ENCODE peak calls at places on chromosomes 16 and 17, in seven cellular contexts. S, T, H, M, B, C and L are unnamed samples.

GRCh38 chr16:1871974-1872635 is at the start of gene MEIOB:
- DNase-seq in S (no peak), T (no peak), H (no peak), M (peak; percentile 44), B (peak; percentile 94), C (peak; percentile 87), L (no peak)

GRCh38 chr16:27127293-27127692 is 60.6 kb downstream of the C16orf82 start:
- DNase-seq in S (no peak), T (no peak), H (no peak), M (no peak), B (no peak), C (no peak), L (no peak)

GRCh38 chr16:31331141-31331764 is 23.7 kb upstream of the ITGAX start:
- DNase-seq in S (no peak), T (no peak), H (no peak), M (no peak), B (peak; percentile 67), C (peak; percentile 72), L (no peak)

GRCh38 chr16:28845173-28846079 is 722 bp downstream of the TUFM start:
- DNase-seq in S (peak; percentile 53), T (peak; percentile 65), H (peak; percentile 62), M (peak; percentile 69), B (peak; percentile 61), C (peak; percentile 32), L (peak; percentile 66)

GRCh38 chr16:56289862-56290261 is 98.6 kb downstream of the GNAO1 start:
- DNase-seq in S (no peak), T (no peak), H (no peak), M (no peak), B (no peak), C (peak; percentile 30), L (no peak)

GRCh38 chr16:72094266-72094610 is 591 bp downstream of the DHX38 start:
- DNase-seq in S (no peak), T (peak; percentile 30), H (peak; percentile 4), M (peak; percentile 35), B (peak; percentile 40), C (peak; percentile 62), L (peak; percentile 21)

GRCh38 chr17:2057714-2058520 is 3.0 kb downstream of the HIC1 start:
- DNase-seq in S (no peak), T (no peak), H (no peak), M (no peak), B (peak; percentile 51), C (no peak), L (no peak)

GRCh38 chr16:14559809-14560227 is 70.2 kb downstream of the PARN start:
- DNase-seq in S (no peak), T (no peak), H (no peak), M (no peak), B (no peak), C (no peak), L (no peak)

GRCh38 chr16:81632392-81633146 is 146.5 kb upstream of the PLCG2 start:
- DNase-seq in S (peak; percentile 93), T (no peak), H (peak; percentile 85), M (peak; percentile 62), B (no peak), C (no peak), L (no peak)

GRCh38 chr17:48441231-48441711 is 11.3 kb upstream of the SKAP1 start:
- DNase-seq in S (no peak), T (peak; percentile 95), H (no peak), M (no peak), B (no peak), C (no peak), L (peak; percentile 97)

GRCh38 chr16:24525970-24526559 is 13.3 kb upstream of the RBBP6 start:
- DNase-seq in S (no peak), T (no peak), H (peak; percentile 96), M (peak; percentile 50), B (no peak), C (no peak), L (no peak)

GRCh38 chr16:88200896-88201185 is 181.9 kb upstream of the ZNF469 start:
- DNase-seq in S (no peak), T (no peak), H (no peak), M (no peak), B (no peak), C (no peak), L (no peak)

GRCh38 chr17:64657610-64658125 is 4.4 kb downstream of the SMURF2 start:
- DNase-seq in S (no peak), T (no peak), H (no peak), M (no peak), B (no peak), C (no peak), L (no peak)

GRCh38 chr16:16027728-16028310 is 78.4 kb downstream of the ABCC1 start:
- DNase-seq in S (no peak), T (no peak), H (no peak), M (no peak), B (no peak), C (peak; percentile 79), L (no peak)

GRCh38 chr17:77884019-77884418 is 74.5 kb upstream of the TNRC6C start:
- DNase-seq in S (no peak), T (peak; percentile 46), H (no peak), M (peak; percentile 63), B (peak; percentile 78), C (peak; percentile 90), L (no peak)

GRCh38 chr16:70750893-70751467 is 50.0 kb downstream of the VAC14 start:
- DNase-seq in S (no peak), T (no peak), H (no peak), M (no peak), B (no peak), C (no peak), L (no peak)

GRCh38 chr17:32732900-32733299 is 144.0 kb downstream of the MYO1D start:
- DNase-seq in S (no peak), T (no peak), H (no peak), M (no peak), B (no peak), C (no peak), L (no peak)

GRCh38 chr17:72338847-72339790 is 218.3 kb downstream of the SOX9 start:
- DNase-seq in S (peak; percentile 91), T (no peak), H (peak; percentile 97), M (peak; percentile 71), B (no peak), C (no peak), L (no peak)

GRCh38 chr16:84029297-84030096 is 13.1 kb downstream of the SLC38A8 start:
- DNase-seq in S (no peak), T (no peak), H (no peak), M (no peak), B (no peak), C (no peak), L (no peak)

GRCh38 chr16:84034516-84034915 is 8.1 kb downstream of the SLC38A8 start:
- DNase-seq in S (no peak), T (no peak), H (no peak), M (no peak), B (no peak), C (no peak), L (no peak)

GRCh38 chr16:84033251-84034195 is 9.1 kb downstream of the SLC38A8 start:
- DNase-seq in S (no peak), T (no peak), H (no peak), M (no peak), B (no peak), C (no peak), L (no peak)

GRCh38 chr16:84031556-84031955 is 11.0 kb downstream of the SLC38A8 start:
- DNase-seq in S (no peak), T (no peak), H (no peak), M (no peak), B (no peak), C (no peak), L (no peak)

DNA sequence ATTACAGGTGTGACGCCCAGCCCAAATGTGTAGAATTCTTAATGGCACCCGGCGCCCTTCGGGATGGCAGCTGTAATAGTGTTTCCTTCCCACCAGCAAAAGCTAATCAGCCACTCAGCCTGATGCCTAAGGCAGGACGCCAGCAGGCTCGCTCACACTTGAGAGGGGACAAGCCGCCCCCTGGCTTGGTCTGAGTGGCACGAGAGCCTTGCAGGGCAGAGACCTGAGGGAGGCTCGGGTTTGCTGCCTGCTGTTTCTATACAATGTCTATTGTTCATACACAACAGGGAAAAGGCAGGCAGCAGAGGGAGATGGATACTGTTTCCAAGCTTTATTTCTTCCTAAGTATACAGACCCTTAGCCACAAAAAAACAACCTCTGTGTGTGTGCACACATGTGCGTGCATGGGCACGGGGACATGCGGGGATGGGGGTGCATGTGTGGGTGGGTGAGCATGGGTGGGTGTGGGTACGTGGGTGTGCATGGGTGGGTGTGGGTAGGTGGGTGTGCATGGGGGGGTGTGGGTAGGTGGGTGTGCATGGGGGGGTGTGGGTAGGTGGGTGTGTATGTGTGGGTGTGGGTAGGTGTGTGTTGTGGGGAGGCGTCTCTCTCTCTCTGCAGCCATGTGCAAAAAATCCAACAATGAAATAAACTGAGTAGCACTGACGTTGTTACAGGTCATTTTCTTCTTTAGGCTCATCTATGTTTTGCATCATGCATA is 10.0 kb downstream of the SLC38A8 start:
- DNase-seq in S (no peak), T (no peak), H (no peak), M (no peak), B (no peak), C (peak; percentile 89), L (no peak)
- H3K4me1 ChIP-seq in S (no peaks in the 10 kb centered on the region), T (no peaks in the 10 kb centered on the region), H (no peaks in the 10 kb centered on the region), M (no peaks in the 10 kb centered on the region), B (no peaks in the 10 kb centered on the region), C (peaks cover 20% of the 10 kb centered on the region), L (no peaks in the 10 kb centered on the region)

DNA sequence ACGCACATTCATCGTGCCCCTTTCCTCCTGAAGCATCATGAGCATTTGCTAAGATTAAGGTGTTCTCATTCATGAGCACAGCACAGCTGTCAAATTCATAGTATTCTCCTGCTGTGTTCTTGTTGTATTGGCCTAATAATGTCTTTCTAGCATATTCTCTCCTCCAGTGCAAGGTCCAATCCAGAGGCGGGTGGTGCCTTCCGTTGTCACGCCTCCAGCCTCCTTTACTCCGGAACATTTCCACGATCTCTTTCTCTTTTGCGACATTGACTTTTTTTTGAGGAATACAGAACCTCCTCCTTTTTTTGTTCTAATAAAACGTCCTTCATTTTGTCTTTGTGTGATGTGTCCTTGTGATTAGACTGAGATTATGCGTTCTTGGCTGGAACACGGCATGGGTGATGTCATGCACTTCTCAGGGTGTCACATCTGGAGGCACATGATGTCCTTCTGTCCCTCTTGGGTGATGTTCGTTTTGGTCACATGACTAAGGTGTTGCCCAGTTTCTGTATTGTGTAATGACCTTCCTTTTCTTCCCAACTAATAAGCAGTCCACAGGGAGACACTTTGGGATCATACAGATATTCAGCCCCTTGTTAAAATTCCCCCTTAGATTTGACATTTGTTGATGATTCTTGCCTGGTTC is 66.3 kb downstream of the CLEC16A start:
- DNase-seq in S (no peak), T (no peak), H (no peak), M (no peak), B (no peak), C (no peak), L (no peak)
- TF ChIP-seq EZH2phosphoT487 in S (no peak), T (no peak), H (no peak), M (no peak), B (no peak), C (no peak), L (no peak)

DNA sequence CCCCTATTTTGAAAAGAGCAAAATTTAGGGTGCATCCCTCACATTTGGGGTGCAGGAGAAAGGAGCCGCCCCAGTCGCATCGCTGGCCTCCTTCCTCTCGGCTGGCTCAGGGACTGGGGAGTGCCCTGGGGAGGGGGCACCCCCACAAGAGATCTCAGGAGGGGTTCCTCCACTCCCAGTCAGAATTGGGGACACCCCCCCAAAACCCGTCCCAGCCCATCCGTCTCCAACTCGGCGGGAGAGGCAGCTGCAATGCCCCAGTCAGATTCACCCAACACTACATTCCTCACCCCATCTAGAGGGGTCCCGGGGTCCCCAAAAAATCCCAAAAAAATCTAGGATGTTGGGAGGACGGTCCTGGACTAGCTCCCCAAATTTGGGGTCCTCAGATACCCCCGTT is 3.4 kb upstream of the BCL6B start:
- DNase-seq in S (no peak), T (no peak), H (no peak), M (no peak), B (no peak), C (no peak), L (no peak)
- H3K4me1 ChIP-seq in S (peaks cover 10% of the 10 kb centered on the region), T (peaks cover 21% of the 10 kb centered on the region), H (peaks cover 19% of the 10 kb centered on the region), M (peaks cover 15% of the 10 kb centered on the region), B (peaks cover 40% of the 10 kb centered on the region), C (peaks cover 6% of the 10 kb centered on the region), L (peaks cover 22% of the 10 kb centered on the region)

GRCh38 chr17:47252209-47252608 is 1.4 kb upstream of the ITGB3 start:
- DNase-seq in S (no peak), T (no peak), H (no peak), M (peak; percentile 19), B (no peak), C (no peak), L (no peak)
- TF ChIP-seq EZH2phosphoT487 in S (no peak), T (no peak), H (no peak), M (no peak), B (no peak), C (no peak), L (no peak)